ENCODE peak calls at places on chromosome 10, in ten cellular contexts. V, A, Q, N, E, J, L, Z, Y and O are unnamed samples.
A peak's percentile ranks its signal among the peaks of the same experiment; 100 is the strongest.

GRCh38 chr10:1576467-1577259 is 160.7 kb downstream of the ADARB2 start:
- DNase-seq in V (peak; percentile 49), A (no peak), Q (no peak), N (no peak), E (no peak), J (no peak), L (no peak), Z (no peak), Y (no peak), O (no peak)

GRCh38 chr10:75101416-75102251 is 9.8 kb upstream of the SAMD8 start:
- DNase-seq in V (no peak), A (no peak), Q (no peak), N (no peak), E (no peak), J (no peak), L (no peak), Z (no peak), Y (no peak), O (no peak)

GRCh38 chr10:107901076-107901475 is 736.6 kb upstream of the SORCS1 start:
- DNase-seq in V (no peak), A (no peak), Q (no peak), N (no peak), E (no peak), J (no peak), L (no peak), Z (no peak), Y (no peak), O (no peak)

GRCh38 chr10:94225589-94225988 is 137.2 kb downstream of the NOC3L start:
- DNase-seq in V (no peak), A (no peak), Q (no peak), N (no peak), E (no peak), J (no peak), L (no peak), Z (no peak), Y (peak; percentile 23), O (no peak)

GRCh38 chr10:45811075-45811474 is 36.2 kb downstream of the AGAP4 start:
- DNase-seq in V (no peak), A (no peak), Q (no peak), N (no peak), E (no peak), J (no peak), L (no peak), Z (no peak), Y (no peak), O (no peak)

GRCh38 chr10:61606971-61607907 is 55.5 kb upstream of the CABCOCO1 start:
- DNase-seq in V (no peak), A (peak; percentile 19), Q (no peak), N (peak; percentile 28), E (no peak), J (peak; percentile 14), L (no peak), Z (peak; percentile 14), Y (no peak), O (no peak)

GRCh38 chr10:6144609-6145413 is 56.0 kb downstream of the RBM17 start:
- DNase-seq in V (peak; percentile 98), A (peak; percentile 48), Q (peak; percentile 87), N (peak; percentile 82), E (peak; percentile 45), J (peak; percentile 25), L (peak; percentile 91), Z (peak; percentile 92), Y (peak; percentile 75), O (no peak)

GRCh38 chr10:73840056-73840402 is 28.6 kb upstream of the NDST2 start:
- DNase-seq in V (no peak), A (no peak), Q (no peak), N (no peak), E (no peak), J (no peak), L (no peak), Z (no peak), Y (no peak), O (no peak)

GRCh38 chr10:8331896-8332729 is 277.6 kb downstream of the GATA3 start:
- DNase-seq in V (peak; percentile 88), A (no peak), Q (peak; percentile 79), N (peak; percentile 40), E (no peak), J (no peak), L (no peak), Z (peak; percentile 51), Y (peak; percentile 29), O (peak; percentile 1)

GRCh38 chr10:57830877-57831535 is 436.7 kb downstream of the IPMK start:
- DNase-seq in V (no peak), A (no peak), Q (no peak), N (no peak), E (no peak), J (no peak), L (no peak), Z (no peak), Y (no peak), O (no peak)

GRCh38 chr10:60778978-60779668 is 845 bp downstream of the CDK1 start:
- DNase-seq in V (no peak), A (no peak), Q (peak; percentile 31), N (peak; percentile 14), E (no peak), J (no peak), L (no peak), Z (peak; percentile 38), Y (no peak), O (no peak)

GRCh38 chr10:22791655-22792054 is 77.3 kb upstream of the PIP4K2A start:
- DNase-seq in V (no peak), A (no peak), Q (no peak), N (no peak), E (no peak), J (no peak), L (no peak), Z (no peak), Y (no peak), O (no peak)

GRCh38 chr10:132065491-132066105 is at the start of gene JAKMIP3:
- DNase-seq in V (peak; percentile 84), A (no peak), Q (peak; percentile 86), N (peak; percentile 84), E (peak; percentile 91), J (peak; percentile 72), L (peak; percentile 64), Z (peak; percentile 12), Y (peak; percentile 64), O (peak; percentile 80)

DNA sequence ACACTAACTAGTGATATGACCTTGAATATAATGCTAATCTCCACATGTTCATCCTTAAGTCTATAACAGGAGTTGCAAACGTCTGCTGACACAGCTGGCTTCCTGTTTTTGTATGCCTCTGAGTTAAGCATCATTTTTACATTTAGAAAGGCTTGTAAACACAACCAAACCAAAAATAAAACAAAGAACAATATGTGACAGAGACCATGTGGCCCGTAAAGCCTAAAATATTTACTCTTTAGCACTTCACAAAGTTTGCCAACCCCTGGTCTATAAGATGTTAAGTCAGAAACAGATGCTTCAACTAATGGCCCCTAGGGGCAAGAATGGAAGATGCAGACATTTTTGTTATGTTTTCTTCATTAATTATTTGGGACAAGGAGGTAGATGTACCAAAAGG is 109.3 kb downstream of the CPEB3 start:
- DNase-seq in V (no peak), A (no peak), Q (no peak), N (peak; percentile 12), E (no peak), J (peak; percentile 8), L (no peak), Z (no peak), Y (no peak), O (no peak)
- TF ChIP-seq CTCF in V (no peak), A (peak; percentile 47), Q (peak; percentile 29), N (no peak), E (peak; percentile 38), J (no peak), L (peak; percentile 8), Z (peak; percentile 31), Y (no peak), O (peak; percentile 38)

GRCh38 chr10:69333205-69333604 is 54.9 kb downstream of the HK1 start:
- DNase-seq in V (no peak), A (no peak), Q (no peak), N (peak; percentile 86), E (no peak), J (no peak), L (no peak), Z (peak; percentile 83), Y (peak; percentile 63), O (no peak)
- TF ChIP-seq CTCF in V (no peak), A (no peak), Q (peak; percentile 36), N (no peak), E (peak; percentile 44), J (no peak), L (no peak), Z (peak; percentile 39), Y (no peak), O (peak; percentile 58)

GRCh38 chr10:92638037-92638436 is 45.1 kb downstream of the KIF11 start:
- DNase-seq in V (no peak), A (no peak), Q (no peak), N (no peak), E (no peak), J (no peak), L (no peak), Z (no peak), Y (no peak), O (no peak)

GRCh38 chr10:92641492-92641891 is 48.3 kb upstream of the HHEX start:
- DNase-seq in V (no peak), A (no peak), Q (no peak), N (no peak), E (no peak), J (no peak), L (no peak), Z (no peak), Y (no peak), O (no peak)

GRCh38 chr10:92640110-92640509 is 47.2 kb downstream of the KIF11 start:
- DNase-seq in V (no peak), A (peak; percentile 8), Q (peak; percentile 66), N (no peak), E (no peak), J (no peak), L (no peak), Z (no peak), Y (no peak), O (peak; percentile 9)
- TF ChIP-seq CTCF in V (no peak), A (no peak), Q (no peak), N (no peak), E (no peak), J (no peak), L (no peak), Z (peak; percentile 5), Y (no peak), O (peak; percentile 12)

GRCh38 chr10:98030093-98030821 is at the start of gene CRTAC1:
- DNase-seq in V (peak; percentile 91), A (no peak), Q (peak; percentile 8), N (no peak), E (no peak), J (no peak), L (peak; percentile 28), Z (peak; percentile 91), Y (peak; percentile 85), O (no peak)
- TF ChIP-seq CTCF in V (no peak), A (no peak), Q (no peak), N (no peak), E (no peak), J (no peak), L (no peak), Z (no peak), Y (no peak), O (no peak)